ENCODE peak calls at places on chromosome 15, in six cellular contexts. M is A549, L is aorta, G is Panc1, W is NT2/D1, B is endothelial cell of umbilical vein. S is an unnamed sample.

GRCh38 chr15:77025066-77025435 is 30.1 kb downstream of the PSTPIP1 start:
- DNase-seq in M (no peak), L (peak; percentile 39), G (no peak), W (no peak), B (no peak), S (no peak)

GRCh38 chr15:51796777-51797474 is 32.5 kb upstream of the TMOD3 start:
- DNase-seq in M (peak; percentile 81), L (no peak), G (no peak), W (no peak), B (no peak), S (no peak)

GRCh38 chr15:92623435-92623834 is 32.1 kb downstream of the FAM174B start:
- DNase-seq in M (no peak), L (no peak), G (no peak), W (no peak), B (no peak), S (no peak)

GRCh38 chr15:69468241-69469121 is 15.9 kb downstream of the RPLP1 start:
- DNase-seq in M (no peak), L (no peak), G (no peak), W (no peak), B (no peak), S (no peak)

GRCh38 chr15:29518442-29518841 is 248.8 kb upstream of the NSMCE3 start:
- DNase-seq in M (peak; percentile 20), L (no peak), G (no peak), W (no peak), B (peak; percentile 12), S (no peak)

GRCh38 chr15:100400996-100401395 is 59.2 kb upstream of the ADAMTS17 start:
- DNase-seq in M (no peak), L (no peak), G (no peak), W (no peak), B (no peak), S (no peak)

GRCh38 chr15:43376017-43376705 is 5.3 kb downstream of the TUBGCP4 start:
- DNase-seq in M (peak; percentile 37), L (no peak), G (no peak), W (no peak), B (peak; percentile 21), S (peak; percentile 49)

GRCh38 chr15:87752250-87752951 is 504.1 kb downstream of the NTRK3 start:
- DNase-seq in M (peak; percentile 66), L (no peak), G (no peak), W (no peak), B (peak; percentile 73), S (peak; percentile 74)

GRCh38 chr15:77975332-77976119 is 102.0 kb downstream of the TBC1D2B start:
- DNase-seq in M (no peak), L (no peak), G (no peak), W (no peak), B (no peak), S (no peak)

GRCh38 chr15:76968310-76968709 is 26.6 kb upstream of the PSTPIP1 start:
- DNase-seq in M (no peak), L (no peak), G (no peak), W (no peak), B (no peak), S (no peak)

GRCh38 chr15:69663441-69663840 is 210.8 kb downstream of the RPLP1 start:
- DNase-seq in M (no peak), L (no peak), G (no peak), W (no peak), B (no peak), S (no peak)

GRCh38 chr15:92908369-92909057 is 8.4 kb downstream of the CHD2 start:
- DNase-seq in M (no peak), L (no peak), G (no peak), W (no peak), B (no peak), S (no peak)

GRCh38 chr15:36897834-36898233 is 202.5 kb downstream of the MEIS2 start:
- DNase-seq in M (no peak), L (no peak), G (no peak), W (no peak), B (no peak), S (no peak)

GRCh38 chr15:94467034-94467433 is 235.7 kb downstream of the MCTP2 start:
- DNase-seq in M (no peak), L (no peak), G (no peak), W (no peak), B (no peak), S (no peak)

GRCh38 chr15:62795171-62795570 is 247.4 kb upstream of the TPM1 start:
- DNase-seq in M (no peak), L (no peak), G (no peak), W (no peak), B (no peak), S (no peak)

GRCh38 chr15:101307897-101308603 is 13.0 kb upstream of the SNRPA1 start:
- DNase-seq in M (no peak), L (no peak), G (no peak), W (no peak), B (no peak), S (no peak)

GRCh38 chr15:101458158-101458895 is 31.2 kb downstream of the PCSK6 start:
- DNase-seq in M (no peak), L (no peak), G (no peak), W (no peak), B (no peak), S (no peak)

GRCh38 chr15:85582719-85583089 is 202.3 kb downstream of the AKAP13 start:
- DNase-seq in M (no peak), L (peak; percentile 79), G (no peak), W (no peak), B (peak; percentile 98), S (no peak)

GRCh38 chr15:33789141-33789540 is 179.2 kb upstream of the CHRM5 start:
- DNase-seq in M (no peak), L (no peak), G (no peak), W (no peak), B (no peak), S (peak; percentile 68)

GRCh38 chr15:66504563-66505429 is at the start of the genes RPL4 and ZWILCH:
- DNase-seq in M (peak; percentile 93), L (peak; percentile 84), G (peak; percentile 82), W (peak; percentile 42), B (peak; percentile 86), S (peak; percentile 86)

GRCh38 chr15:43922021-43922420 is 95.2 kb downstream of the WDR76 start:
- DNase-seq in M (no peak), L (no peak), G (no peak), W (no peak), B (no peak), S (no peak)

GRCh38 chr15:58369261-58369699 is 62.5 kb upstream of the LIPC start:
- DNase-seq in M (no peak), L (no peak), G (no peak), W (no peak), B (no peak), S (no peak)

GRCh38 chr15:59561547-59561946 is 50.0 kb upstream of the GCNT3 start:
- DNase-seq in M (no peak), L (no peak), G (no peak), W (no peak), B (no peak), S (no peak)

GRCh38 chr15:41926184-41927056 is 32.6 kb upstream of the SPTBN5 start:
- DNase-seq in M (no peak), L (no peak), G (no peak), W (no peak), B (peak; percentile 32), S (no peak)

GRCh38 chr15:41922353-41922752 is 28.5 kb upstream of the SPTBN5 start:
- DNase-seq in M (no peak), L (no peak), G (no peak), W (no peak), B (no peak), S (no peak)

GRCh38 chr15:41923424-41923999 is 29.7 kb upstream of the SPTBN5 start:
- DNase-seq in M (no peak), L (no peak), G (no peak), W (no peak), B (no peak), S (no peak)

GRCh38 chr15:41927516-41927915 is 33.7 kb upstream of the SPTBN5 start:
- DNase-seq in M (no peak), L (no peak), G (no peak), W (no peak), B (no peak), S (no peak)

DNA sequence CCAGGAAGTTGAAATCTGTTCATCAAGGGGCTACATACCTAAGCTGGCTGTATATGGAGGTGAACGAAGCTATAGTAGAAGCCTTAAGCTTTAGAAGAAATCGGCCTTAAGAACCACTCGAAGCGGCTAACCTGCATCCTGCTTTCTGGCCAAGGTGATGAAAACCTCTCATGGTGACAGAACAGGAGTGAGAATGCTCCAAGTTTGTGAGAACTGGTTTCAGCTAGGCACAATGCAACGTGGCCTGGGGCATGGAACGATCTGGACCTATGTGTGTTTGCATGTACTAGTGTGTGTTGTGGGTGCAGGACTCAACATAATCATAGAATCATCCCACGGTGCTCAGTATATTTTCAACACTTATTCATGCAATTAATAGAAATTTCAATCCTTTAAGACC is 31.4 kb upstream of the SPTBN5 start:
- DNase-seq in M (no peak), L (no peak), G (no peak), W (no peak), B (no peak), S (no peak)
- H3K4me1 ChIP-seq in M (peaks cover 76% of the 10 kb centered on the region), L (peaks cover 4% of the 10 kb centered on the region), G (peaks cover 53% of the 10 kb centered on the region), W (peaks cover 6% of the 10 kb centered on the region), B (peaks cover 66% of the 10 kb centered on the region), S (peaks cover 11% of the 10 kb centered on the region)

GRCh38 chr15:90934949-90935751 is at the start of gene UNC45A:
- DNase-seq in M (peak; percentile 88), L (peak; percentile 96), G (no peak), W (peak; percentile 84), B (peak; percentile 87), S (peak; percentile 94)
- H3K4me1 ChIP-seq in M (peaks cover 30% of the 10 kb centered on the region), L (no peaks in the 10 kb centered on the region), G (peaks cover 25% of the 10 kb centered on the region), W (peaks cover 8% of the 10 kb centered on the region), B (peaks cover 36% of the 10 kb centered on the region), S (peaks cover 25% of the 10 kb centered on the region)

GRCh38 chr15:38667875-38668274 is 103.3 kb upstream of the RASGRP1 start:
- DNase-seq in M (no peak), L (no peak), G (no peak), W (no peak), B (peak; percentile 3), S (peak; percentile 10)

GRCh38 chr15:38668433-38669159 is 104.0 kb upstream of the RASGRP1 start:
- DNase-seq in M (no peak), L (no peak), G (no peak), W (no peak), B (no peak), S (peak; percentile 13)

GRCh38 chr15:38662805-38663204 is 98.2 kb upstream of the RASGRP1 start:
- DNase-seq in M (no peak), L (no peak), G (no peak), W (no peak), B (no peak), S (no peak)

GRCh38 chr15:38666865-38667264 is 102.3 kb upstream of the RASGRP1 start:
- DNase-seq in M (no peak), L (no peak), G (no peak), W (no peak), B (no peak), S (no peak)

DNA sequence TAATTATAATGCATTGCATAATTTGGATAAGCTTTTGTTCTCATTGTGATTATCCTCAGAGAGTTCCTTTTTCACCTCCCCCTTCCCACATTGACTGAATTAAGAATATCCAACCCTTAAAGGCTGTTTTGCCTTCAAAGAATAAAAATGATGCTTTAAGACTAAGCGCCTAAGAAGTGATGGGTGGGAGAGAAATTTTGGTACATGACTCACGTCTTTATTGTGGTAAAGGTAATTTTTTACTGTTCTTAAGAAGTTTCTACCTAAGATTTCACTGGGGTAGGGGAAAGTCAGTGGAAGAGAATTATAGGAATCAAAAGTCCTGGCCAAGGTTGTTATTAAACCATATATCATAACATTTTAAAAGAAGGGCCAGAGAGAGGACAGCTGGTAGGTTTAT is 101.0 kb upstream of the RASGRP1 start:
- DNase-seq in M (no peak), L (no peak), G (no peak), W (no peak), B (no peak), S (no peak)
- H3K4me1 ChIP-seq in M (no peaks in the 10 kb centered on the region), L (no peaks in the 10 kb centered on the region), G (no peaks in the 10 kb centered on the region), W (no peaks in the 10 kb centered on the region), B (no peaks in the 10 kb centered on the region), S (peaks cover 28% of the 10 kb centered on the region)

GRCh38 chr15:31358163-31358562 is 31.5 kb downstream of the KLF13 start:
- DNase-seq in M (no peak), L (no peak), G (no peak), W (no peak), B (no peak), S (no peak)
- H3K4me1 ChIP-seq in M (peaks cover 17% of the 10 kb centered on the region), L (no peaks in the 10 kb centered on the region), G (peaks cover 18% of the 10 kb centered on the region), W (peaks cover 23% of the 10 kb centered on the region), B (peaks cover 16% of the 10 kb centered on the region), S (peaks cover 21% of the 10 kb centered on the region)

S was measured in A673.